ENCODE peak calls at places on chromosome 1, in five cellular contexts. B is hippocampal formation, Y is brain microvascular endothelial cell, X is NCI-H69, S is ovary. F is an unnamed sample.

GRCh38 chr1:228099331-228099732 is 3.8 kb downstream of the C1orf35 start:
- DNase-seq in X (no peak), Y (no peak), B (no peak), S (no peak), F (no peak)

GRCh38 chr1:36639461-36639860 is 156.7 kb upstream of the CSF3R start:
- DNase-seq in X (no peak), B (no peak), S (no peak), Y (no peak), F (no peak)

GRCh38 chr1:27650527-27651175 is 15.7 kb upstream of the FGR start:
- DNase-seq in Y (peak; percentile 37), X (peak; percentile 63), B (no peak), S (no peak), F (peak; percentile 29)

GRCh38 chr1:184621262-184621661 is 133.4 kb downstream of the EDEM3 start:
- DNase-seq in S (no peak), B (no peak), X (peak; percentile 22), Y (no peak), F (no peak)

GRCh38 chr1:44592208-44593145 is 81.8 kb downstream of the TMEM53 start:
- DNase-seq in Y (no peak), S (no peak), X (no peak), B (peak; percentile 93), F (no peak)

GRCh38 chr1:4002741-4003140 is 102.7 kb upstream of the C1orf174 start:
- DNase-seq in Y (no peak), B (no peak), X (no peak), S (no peak), F (no peak)

GRCh38 chr1:229553621-229554120 is 4.8 kb downstream of the ABCB10 start:
- DNase-seq in S (no peak), B (no peak), X (no peak), Y (no peak), F (no peak)

GRCh38 chr1:59214764-59215208 is 82.1 kb upstream of the FGGY start:
- DNase-seq in B (no peak), S (no peak), X (peak; percentile 92), Y (peak; percentile 35), F (no peak)

GRCh38 chr1:6133146-6133895 is 46.8 kb downstream of the CHD5 start:
- DNase-seq in Y (no peak), S (no peak), X (no peak), B (no peak), F (no peak)

GRCh38 chr1:201396859-201397464 is 2.2 kb downstream of the LAD1 start:
- DNase-seq in Y (no peak), X (peak; percentile 40), S (no peak), B (no peak), F (peak; percentile 86)